ENCODE peak calls at places on chromosome 5, in four cellular contexts. B is RWPE2, Y is lower lobe of right lung, O is colonic mucosa. C is an unnamed sample. For H3K4me1 and H3K27me3, the result is how much of the 10 kb centered on the place peaks cover.

GRCh38 chr5:74149395-74149794 is 491.1 kb downstream of the ENC1 start:
- DNase-seq in B (peak), Y (peak), O (no peak), C (no peak)

GRCh38 chr5:158451203-158451982 is 592.4 kb upstream of the CLINT1 start:
- DNase-seq in B (no peak), Y (no peak), O (peak), C (no peak)

GRCh38 chr5:14489643-14490042 is 91.9 kb upstream of the OTULINL start:
- DNase-seq in B (no peak), Y (no peak), O (no peak), C (no peak)

GRCh38 chr5:96244696-96245095 is 188.4 kb downstream of the PCSK1 start:
- DNase-seq in B (no peak), Y (no peak), O (no peak), C (no peak)

GRCh38 chr5:176180781-176181180 is 57.4 kb upstream of the SIMC1 start:
- DNase-seq in B (no peak), Y (no peak), O (no peak), C (no peak)

GRCh38 chr5:178839319-178839704 is 20.4 kb upstream of the ZNF354B start:
- DNase-seq in B (no peak), Y (peak), O (peak), C (peak)

GRCh38 chr5:157842185-157842584 is 16.8 kb downstream of the CLINT1 start:
- DNase-seq in B (no peak), Y (no peak), O (no peak), C (peak)

GRCh38 chr5:38538161-38538560 is 18.3 kb downstream of the LIFR start:
- DNase-seq in B (no peak), Y (no peak), O (no peak), C (no peak)

GRCh38 chr5:55030220-55030619 is 6.2 kb downstream of the GZMK start:
- DNase-seq in B (no peak), Y (no peak), O (no peak), C (no peak)

GRCh38 chr5:173971681-173972080 is 17.3 kb upstream of the C5orf47 start:
- DNase-seq in B (no peak), Y (no peak), O (no peak), C (peak)

GRCh38 chr5:142584843-142585242 is 101.0 kb downstream of the FGF1 start:
- DNase-seq in B (no peak), Y (no peak), O (no peak), C (no peak)

GRCh38 chr5:102599289-102599688 is 100.5 kb upstream of the SLCO6A1 start:
- DNase-seq in B (no peak), Y (no peak), O (no peak), C (no peak)

GRCh38 chr5:134177197-134178171 is 734 bp upstream of the SKP1 start:
- DNase-seq in B (peak), Y (peak), O (peak), C (peak)

GRCh38 chr5:14399054-14399657 is 182.4 kb upstream of the OTULINL start:
- DNase-seq in B (no peak), Y (no peak), O (peak), C (peak)

GRCh38 chr5:76290321-76290757 is 112.7 kb upstream of the IQGAP2 start:
- DNase-seq in B (no peak), Y (no peak), O (no peak), C (no peak)

GRCh38 chr5:1797855-1798254 is 1.8 kb downstream of the MRPL36 start:
- DNase-seq in B (no peak), Y (no peak), O (no peak), C (no peak)
- H3K4me1 ChIP-seq in B (under half), Y (under half), O (under half), C (under half)

DNA sequence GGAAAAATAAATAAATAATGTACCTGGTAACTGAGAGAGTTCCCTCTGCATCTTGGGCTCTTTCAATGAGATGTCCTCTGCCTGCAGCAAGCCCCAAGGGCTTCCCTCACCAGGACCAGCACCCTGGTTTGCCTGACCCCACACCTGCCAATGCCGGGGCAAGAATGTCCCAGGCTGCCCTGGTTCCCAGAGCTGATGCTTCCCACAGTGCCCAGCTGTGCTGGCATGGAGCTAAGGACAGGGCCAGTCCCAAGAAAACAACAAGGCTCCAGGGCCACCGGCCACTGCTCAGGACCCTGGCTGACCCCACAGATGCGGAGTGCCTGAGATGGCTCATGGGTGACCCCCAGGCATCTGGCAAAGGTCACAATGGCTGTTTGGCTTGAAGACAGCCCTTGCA is 123.5 kb downstream of the KCNIP1 start:
- DNase-seq in B (peak), Y (no peak), O (no peak), C (no peak)
- H3K27me3 ChIP-seq in B (under half), Y (under half), O (under half), C (under half)

GRCh38 chr5:53013857-53014256 is 24.7 kb downstream of the ITGA2 start:
- DNase-seq in B (no peak), Y (no peak), O (no peak), C (no peak)

GRCh38 chr5:53022889-53023511 is 33.8 kb downstream of the ITGA2 start:
- DNase-seq in B (no peak), Y (no peak), O (no peak), C (no peak)

GRCh38 chr5:53017383-53017782 is 28.2 kb downstream of the ITGA2 start:
- DNase-seq in B (no peak), Y (no peak), O (peak), C (no peak)

GRCh38 chr5:53019320-53019719 is 30.2 kb downstream of the ITGA2 start:
- DNase-seq in B (no peak), Y (no peak), O (no peak), C (no peak)

DNA sequence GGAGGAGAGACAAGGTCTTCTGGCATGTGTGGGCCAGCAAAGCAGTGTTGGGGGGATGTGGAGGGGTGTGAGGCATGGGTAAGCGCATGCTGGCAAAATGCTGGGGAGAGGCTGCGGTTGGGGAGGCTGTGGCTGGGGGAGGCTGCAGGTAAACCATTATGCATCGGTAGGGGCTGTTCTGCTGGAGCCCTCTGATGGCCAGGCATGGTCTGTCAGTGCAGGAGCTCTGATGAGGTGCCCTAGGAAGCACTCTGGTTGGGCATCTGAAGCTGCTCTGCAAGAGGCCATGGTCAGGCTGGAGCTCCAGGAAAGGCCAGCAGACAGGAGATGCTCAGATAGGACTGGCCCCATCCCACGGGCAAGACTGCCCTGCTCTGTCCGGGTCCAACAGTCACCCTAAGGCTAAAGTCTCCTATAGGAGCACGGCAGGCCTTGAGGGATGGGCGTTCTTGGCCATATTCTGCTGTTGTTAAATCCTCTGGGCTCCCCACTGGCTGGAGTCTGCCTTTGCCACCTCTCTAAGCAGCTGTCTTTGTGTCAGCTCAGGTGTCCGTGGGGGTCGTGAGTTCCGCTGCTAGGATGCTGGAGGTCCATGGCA is 28.7 kb downstream of the ITGA2 start:
- DNase-seq in B (no peak), Y (no peak), O (no peak), C (no peak)
- H3K4me1 ChIP-seq in B (under half), Y (under half), O (under half), C (under half)

GRCh38 chr5:98259595-98259994 is 513.9 kb upstream of the RGMB start:
- DNase-seq in B (no peak), Y (no peak), O (no peak), C (no peak)

GRCh38 chr5:98258939-98259338 is 514.5 kb upstream of the RGMB start:
- DNase-seq in B (no peak), Y (peak), O (no peak), C (no peak)
- H3K27me3 ChIP-seq in B (under half), Y (under half), O (under half), C (under half)

GRCh38 chr5:124650960-124651662 is 95.3 kb downstream of the ZNF608 start:
- DNase-seq in B (no peak), Y (no peak), O (no peak), C (peak)
- H3K4me1 ChIP-seq in B (under half), Y (half or more), O (under half), C (under half)

GRCh38 chr5:135568923-135569360 is 9.8 kb downstream of the CXCL14 start:
- DNase-seq in B (no peak), Y (no peak), O (no peak), C (no peak)
- H3K27me3 ChIP-seq in B (under half), Y (under half), O (under half), C (under half)

GRCh38 chr5:172866378-172866777 is 32.3 kb downstream of the ERGIC1 start:
- DNase-seq in B (no peak), Y (no peak), O (no peak), C (no peak)

GRCh38 chr5:172867761-172868435 is 33.8 kb downstream of the ERGIC1 start:
- DNase-seq in B (no peak), Y (no peak), O (no peak), C (no peak)

GRCh38 chr5:172868924-172869565 is 35.0 kb downstream of the ERGIC1 start:
- DNase-seq in B (no peak), Y (peak), O (no peak), C (no peak)

GRCh38 chr5:172868436-172868923 is 34.4 kb downstream of the ERGIC1 start:
- DNase-seq in B (no peak), Y (no peak), O (no peak), C (no peak)

DNA sequence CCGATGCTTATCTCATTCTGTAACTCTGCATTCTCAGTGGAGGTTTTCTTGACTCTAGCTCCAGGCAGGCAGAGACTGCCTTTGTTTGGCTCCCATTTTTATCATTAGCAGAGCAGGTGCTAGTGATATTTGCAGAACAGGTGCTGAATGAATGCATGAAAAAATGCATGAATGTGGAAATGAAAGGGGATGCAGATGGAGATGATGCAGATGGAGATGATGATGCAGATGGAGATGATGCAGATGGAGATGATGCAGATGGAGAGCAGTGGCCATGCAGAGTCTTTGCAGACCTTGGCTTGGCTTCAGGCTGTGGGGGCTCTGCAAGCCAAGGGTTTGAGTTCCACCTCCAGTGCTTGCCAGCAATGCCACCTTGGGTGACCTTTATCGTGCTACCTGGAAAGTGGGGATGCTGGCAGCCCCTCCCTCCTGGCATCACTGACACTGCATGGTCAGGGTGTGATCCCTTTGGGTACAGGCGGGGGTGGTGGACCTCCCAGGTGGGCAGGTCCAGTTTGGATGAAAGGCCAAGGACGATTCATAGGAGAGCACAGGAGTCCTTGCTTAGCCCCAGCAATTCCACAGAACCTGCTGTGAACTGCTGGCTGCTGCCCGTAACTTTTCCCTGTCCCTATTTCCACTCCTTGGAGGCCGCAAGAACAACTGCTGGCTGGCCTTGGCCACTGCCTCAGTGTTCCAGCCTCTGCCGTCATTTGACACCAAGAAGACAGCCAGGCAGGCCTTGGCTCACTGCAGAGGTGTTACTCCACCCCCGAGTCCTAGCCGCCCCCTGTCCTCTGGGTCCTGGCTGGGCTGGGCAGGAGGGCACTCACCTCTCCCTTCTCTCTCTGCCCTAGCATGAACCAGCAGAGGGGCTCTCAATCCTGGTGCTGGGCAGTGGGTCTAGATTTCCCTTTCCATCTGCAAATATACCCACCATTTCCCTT is 33.0 kb downstream of the ERGIC1 start:
- DNase-seq in B (no peak), Y (no peak), O (no peak), C (no peak)
- H3K4me1 ChIP-seq in B (half or more), Y (half or more), O (under half), C (under half)

DNA sequence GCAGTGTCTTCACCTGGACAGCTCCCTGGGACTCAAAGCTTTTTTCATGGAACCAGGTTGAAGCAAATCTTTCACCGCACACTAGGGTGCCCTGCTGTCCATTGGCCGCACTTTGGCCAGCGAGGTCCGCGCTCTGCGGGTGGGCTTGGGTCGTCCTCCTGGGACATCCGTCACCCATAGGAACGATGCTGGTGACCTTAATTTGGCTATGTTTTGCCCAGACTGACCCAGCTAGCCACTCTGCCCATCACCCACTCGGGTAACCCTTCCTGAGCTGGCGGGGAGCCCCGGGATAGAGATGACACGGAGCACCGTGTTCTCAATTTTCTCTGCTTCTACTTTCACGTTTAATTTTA is 25.9 kb downstream of the ZDHHC11B start:
- DNase-seq in B (peak), Y (no peak), O (peak), C (no peak)
- H3K27me3 ChIP-seq in B (under half), Y (under half), O (under half), C (under half)

C was measured in HAP-1.